ENCODE peak calls at places on chromosomes 16 and 17, in six cellular contexts. Q is T-cell; Y is left cardiac atrium; S is stimulated activated CD8-positive, alpha-beta memory T cell treated with anti-CD3 and anti-CD28 coated beads, Interleukin-2, amount 100 ng/mL, for 1 hour; F is epithelial cell of esophagus; B is HFFc6. G is an unnamed sample.

GRCh38 chr17:29179232-29180036 is 764 bp downstream of the MYO18A start:
- DNase-seq in B (no peak), S (no peak), F (peak; percentile 88), Q (no peak), Y (peak; percentile 70), G (peak; percentile 86)

GRCh38 chr17:28105501-28105900 is 63.0 kb downstream of the NLK start:
- DNase-seq in Q (no peak), B (no peak), S (no peak), F (peak; percentile 14), Y (no peak), G (no peak)

GRCh38 chr17:81390029-81390428 is 5.2 kb upstream of the BAHCC1 start:
- DNase-seq in B (no peak), F (no peak), Y (no peak), Q (no peak), S (no peak), G (no peak)

GRCh38 chr16:21937387-21937829 is 15.8 kb upstream of the UQCRC2 start:
- DNase-seq in Q (no peak), S (no peak), B (no peak), F (no peak), Y (no peak), G (no peak)

GRCh38 chr16:57419506-57419905 is 14.9 kb downstream of the CCL17 start:
- DNase-seq in B (no peak), S (no peak), F (no peak), Y (no peak), Q (no peak), G (no peak)

GRCh38 chr16:54712866-54713265 is 217.8 kb upstream of the IRX5 start:
- DNase-seq in Y (no peak), S (no peak), F (no peak), Q (no peak), B (no peak), G (no peak)

GRCh38 chr17:37650419-37651003 is 7.3 kb upstream of the DDX52 start:
- DNase-seq in Q (no peak), B (peak; percentile 42), Y (no peak), S (no peak), F (peak; percentile 49), G (no peak)

GRCh38 chr16:17359778-17360177 is 111.0 kb downstream of the XYLT1 start:
- DNase-seq in S (no peak), Y (no peak), B (peak; percentile 52), F (no peak), Q (no peak), G (peak; percentile 18)

GRCh38 chr16:23587726-23588125 is 8.4 kb downstream of the NDUFAB1 start:
- DNase-seq in B (peak; percentile 92), S (no peak), Y (no peak), F (no peak), Q (no peak), G (no peak)

GRCh38 chr16:30633526-30633925 is 17.2 kb upstream of the PRR14 start:
- DNase-seq in B (no peak), Y (no peak), S (no peak), Q (no peak), F (no peak), G (no peak)

GRCh38 chr16:66262253-66263167 is 104.0 kb upstream of the CDH5 start:
- DNase-seq in S (no peak), F (no peak), Q (no peak), B (peak; percentile 2), Y (peak; percentile 40), G (no peak)

GRCh38 chr16:25260416-25260815 is 2.8 kb upstream of the ZKSCAN2 start:
- DNase-seq in B (no peak), Q (no peak), Y (no peak), S (no peak), F (peak; percentile 26), G (no peak)

GRCh38 chr17:40632206-40632605 is 15.4 kb downstream of the SMARCE1 start:
- DNase-seq in Q (no peak), F (no peak), B (no peak), S (no peak), Y (no peak), G (no peak)

GRCh38 chr16:84047626-84048025 is 5.0 kb upstream of the SLC38A8 start:
- DNase-seq in Q (no peak), S (no peak), B (no peak), Y (no peak), F (no peak), G (no peak)

GRCh38 chr17:17429222-17429621 is 47.6 kb upstream of the MED9 start:
- DNase-seq in B (no peak), Y (no peak), S (no peak), Q (no peak), F (no peak), G (no peak)

GRCh38 chr16:16057102-16057501 is 107.7 kb downstream of the ABCC1 start:
- DNase-seq in S (no peak), Y (no peak), Q (no peak), B (no peak), F (no peak), G (no peak)

GRCh38 chr17:53353919-53354351 is 468.8 kb upstream of the KIF2B start:
- DNase-seq in Q (no peak), Y (no peak), S (no peak), B (no peak), F (no peak), G (peak; percentile 28)

G was measured in foreskin keratinocyte.